ENCODE peak calls at places on chromosomes 13 and 19, in five cellular contexts. One of them, this sample, is unnamed.

GRCh38 chr13:80630685-80631121 is 289.8 kb upstream of the SPRY2 start:
- ATAC-seq in heart right ventricle: peak
- ATAC-seq in heart left ventricle: peak
- ATAC-seq in gastroesophageal sphincter: peak
- ATAC-seq in right cardiac atrium: peak
- ATAC-seq in this sample: no peak

GRCh38 chr19:10068205-10068604 is 17.9 kb upstream of the SHFL start:
- ATAC-seq in heart right ventricle: no peak
- ATAC-seq in heart left ventricle: no peak
- ATAC-seq in gastroesophageal sphincter: no peak
- ATAC-seq in right cardiac atrium: no peak
- ATAC-seq in this sample: no peak

GRCh38 chr19:18118420-18119242 is 21.1 kb downstream of the MAST3 start:
- ATAC-seq in heart right ventricle: no peak
- ATAC-seq in heart left ventricle: no peak
- ATAC-seq in gastroesophageal sphincter: no peak
- ATAC-seq in right cardiac atrium: no peak
- ATAC-seq in this sample: no peak

GRCh38 chr13:99264053-99264452 is 5.9 kb upstream of the GPR18 start:
- ATAC-seq in heart right ventricle: no peak
- ATAC-seq in heart left ventricle: peak
- ATAC-seq in gastroesophageal sphincter: no peak
- ATAC-seq in right cardiac atrium: no peak
- ATAC-seq in this sample: peak

GRCh38 chr19:28883241-28883693 is 329.7 kb downstream of the UQCRFS1 start:
- ATAC-seq in heart right ventricle: peak
- ATAC-seq in heart left ventricle: peak
- ATAC-seq in gastroesophageal sphincter: peak
- ATAC-seq in right cardiac atrium: peak
- ATAC-seq in this sample: no peak

GRCh38 chr13:19791953-19792537 is 9.3 kb upstream of the PSPC1 start:
- ATAC-seq in heart right ventricle: no peak
- ATAC-seq in heart left ventricle: no peak
- ATAC-seq in gastroesophageal sphincter: no peak
- ATAC-seq in right cardiac atrium: no peak
- ATAC-seq in this sample: no peak

GRCh38 chr19:38592940-38593339 is 24.8 kb downstream of the MAP4K1 start:
- ATAC-seq in heart right ventricle: no peak
- ATAC-seq in heart left ventricle: no peak
- ATAC-seq in gastroesophageal sphincter: no peak
- ATAC-seq in right cardiac atrium: no peak
- ATAC-seq in this sample: no peak

GRCh38 chr13:85586856-85587255 is 212.4 kb downstream of the SLITRK6 start:
- ATAC-seq in heart right ventricle: no peak
- ATAC-seq in heart left ventricle: no peak
- ATAC-seq in gastroesophageal sphincter: no peak
- ATAC-seq in right cardiac atrium: no peak
- ATAC-seq in this sample: no peak

GRCh38 chr13:86052141-86052540 is 252.9 kb upstream of the SLITRK6 start:
- ATAC-seq in heart right ventricle: no peak
- ATAC-seq in heart left ventricle: no peak
- ATAC-seq in gastroesophageal sphincter: no peak
- ATAC-seq in right cardiac atrium: no peak
- ATAC-seq in this sample: no peak

GRCh38 chr13:75258159-75258782 is 223.7 kb downstream of the TBC1D4 start:
- ATAC-seq in heart right ventricle: peak
- ATAC-seq in heart left ventricle: peak
- ATAC-seq in gastroesophageal sphincter: no peak
- ATAC-seq in right cardiac atrium: no peak
- ATAC-seq in this sample: no peak

GRCh38 chr13:33194820-33195692 is 90.5 kb downstream of the STARD13 start:
- ATAC-seq in heart right ventricle: peak
- ATAC-seq in heart left ventricle: peak
- ATAC-seq in gastroesophageal sphincter: peak
- ATAC-seq in right cardiac atrium: peak
- ATAC-seq in this sample: peak

GRCh38 chr19:38838208-38838985 is 6.8 kb upstream of the ECH1 start:
- ATAC-seq in heart right ventricle: no peak
- ATAC-seq in heart left ventricle: no peak
- ATAC-seq in gastroesophageal sphincter: no peak
- ATAC-seq in right cardiac atrium: no peak
- ATAC-seq in this sample: no peak

GRCh38 chr13:102774596-102775375 is 1.2 kb upstream of the TEX30 start:
- ATAC-seq in heart right ventricle: no peak
- ATAC-seq in heart left ventricle: no peak
- ATAC-seq in gastroesophageal sphincter: no peak
- ATAC-seq in right cardiac atrium: no peak
- ATAC-seq in this sample: no peak

GRCh38 chr19:6087074-6087506 is 23.2 kb downstream of the RFX2 start:
- ATAC-seq in heart right ventricle: peak
- ATAC-seq in heart left ventricle: peak
- ATAC-seq in gastroesophageal sphincter: no peak
- ATAC-seq in right cardiac atrium: peak
- ATAC-seq in this sample: peak

GRCh38 chr13:76245920-76246319 is 609.8 kb downstream of the LMO7 start:
- ATAC-seq in heart right ventricle: no peak
- ATAC-seq in heart left ventricle: peak
- ATAC-seq in gastroesophageal sphincter: no peak
- ATAC-seq in right cardiac atrium: no peak
- ATAC-seq in this sample: no peak

GRCh38 chr19:1567116-1567847 is 843 bp downstream of the MEX3D start:
- ATAC-seq in heart right ventricle: peak
- ATAC-seq in heart left ventricle: no peak
- ATAC-seq in gastroesophageal sphincter: peak
- ATAC-seq in right cardiac atrium: no peak
- ATAC-seq in this sample: peak

GRCh38 chr13:113820813-113821651 is 42.8 kb downstream of the GAS6 start:
- ATAC-seq in heart right ventricle: peak
- ATAC-seq in heart left ventricle: peak
- ATAC-seq in gastroesophageal sphincter: peak
- ATAC-seq in right cardiac atrium: peak
- ATAC-seq in this sample: no peak

GRCh38 chr19:15114153-15114540 is 6.9 kb downstream of the SYDE1 start:
- ATAC-seq in heart right ventricle: no peak
- ATAC-seq in heart left ventricle: no peak
- ATAC-seq in gastroesophageal sphincter: no peak
- ATAC-seq in right cardiac atrium: no peak
- ATAC-seq in this sample: no peak

GRCh38 chr13:74128171-74128767 is 5.9 kb downstream of the KLF12 start:
- ATAC-seq in heart right ventricle: no peak
- ATAC-seq in heart left ventricle: no peak
- ATAC-seq in gastroesophageal sphincter: no peak
- ATAC-seq in right cardiac atrium: no peak
- ATAC-seq in this sample: no peak

GRCh38 chr19:52734340-52734892 is 428 bp downstream of the ZNF611 start:
- ATAC-seq in heart right ventricle: peak
- ATAC-seq in heart left ventricle: peak
- ATAC-seq in gastroesophageal sphincter: no peak
- ATAC-seq in right cardiac atrium: peak
- ATAC-seq in this sample: peak

GRCh38 chr13:97726664-97727235 is 226.7 kb upstream of the IPO5 start:
- ATAC-seq in heart right ventricle: no peak
- ATAC-seq in heart left ventricle: no peak
- ATAC-seq in gastroesophageal sphincter: no peak
- ATAC-seq in right cardiac atrium: peak
- ATAC-seq in this sample: no peak

GRCh38 chr13:37695200-37695599 is 96.6 kb upstream of the POSTN start:
- ATAC-seq in heart right ventricle: no peak
- ATAC-seq in heart left ventricle: no peak
- ATAC-seq in gastroesophageal sphincter: no peak
- ATAC-seq in right cardiac atrium: no peak
- ATAC-seq in this sample: no peak

GRCh38 chr13:100112186-100112838 is 23.4 kb downstream of the PCCA start:
- ATAC-seq in heart right ventricle: no peak
- ATAC-seq in heart left ventricle: no peak
- ATAC-seq in gastroesophageal sphincter: no peak
- ATAC-seq in right cardiac atrium: no peak
- ATAC-seq in this sample: no peak

GRCh38 chr13:98171806-98172569 is 5.1 kb downstream of the RNF113B start:
- ATAC-seq in heart right ventricle: peak
- ATAC-seq in heart left ventricle: peak
- ATAC-seq in gastroesophageal sphincter: peak
- ATAC-seq in right cardiac atrium: peak
- ATAC-seq in this sample: no peak

GRCh38 chr13:51733656-51734334 is 70.2 kb downstream of the DHRS12 start:
- ATAC-seq in heart right ventricle: no peak
- ATAC-seq in heart left ventricle: no peak
- ATAC-seq in gastroesophageal sphincter: peak
- ATAC-seq in right cardiac atrium: peak
- ATAC-seq in this sample: no peak

GRCh38 chr13:71254384-71254783 is 612.6 kb downstream of the DACH1 start:
- ATAC-seq in heart right ventricle: no peak
- ATAC-seq in heart left ventricle: no peak
- ATAC-seq in gastroesophageal sphincter: no peak
- ATAC-seq in right cardiac atrium: no peak
- ATAC-seq in this sample: no peak

GRCh38 chr19:4115818-4116385 is 8.0 kb downstream of the MAP2K2 start:
- ATAC-seq in heart right ventricle: peak
- ATAC-seq in heart left ventricle: no peak
- ATAC-seq in gastroesophageal sphincter: no peak
- ATAC-seq in right cardiac atrium: no peak
- ATAC-seq in this sample: peak

This sample was measured in stimulated activated memory B cell treated with anti-CD40 and anti-IgM and Interleukin-4, amounts not matched to agents 10 μg/mL and 1 μg/mL and 100 μg/mL, for 72 hours.